ENCODE peak calls at places on chromosomes 16 and 17, in eight cellular contexts. A is transverse colon, J is AG09319, R is OCI-LY7, D is psoas muscle, E is left ventricle myocardium inferior, M is Panc1, C is ovary. B is an unnamed sample.

GRCh38 chr17:15744091-15744676 is 12.1 kb downstream of the TBC1D26 start:
- DNase-seq in A (no peak), J (no peak), R (no peak), D (no peak), E (no peak), M (no peak), C (no peak), B (no peak)

GRCh38 chr17:37802712-37803416 is 58.0 kb upstream of the HNF1B start:
- DNase-seq in A (no peak), J (peak), R (no peak), D (no peak), E (no peak), M (no peak), C (no peak), B (no peak)

GRCh38 chr16:23833960-23834685 is 1.7 kb upstream of the PRKCB start:
- DNase-seq in A (no peak), J (no peak), R (no peak), D (no peak), E (no peak), M (no peak), C (no peak), B (no peak)

GRCh38 chr16:87461466-87461975 is 31.3 kb downstream of the ZCCHC14 start:
- DNase-seq in A (peak), J (no peak), R (peak), D (peak), E (peak), M (peak), C (no peak), B (no peak)

GRCh38 chr17:49917771-49918170 is 51.2 kb upstream of the DLX4 start:
- DNase-seq in A (no peak), J (no peak), R (no peak), D (no peak), E (no peak), M (no peak), C (no peak), B (no peak)

GRCh38 chr16:81198635-81199034 is 39.9 kb upstream of the BCO1 start:
- DNase-seq in A (no peak), J (no peak), R (no peak), D (no peak), E (no peak), M (no peak), C (no peak), B (no peak)

GRCh38 chr17:80942360-80943345 is 49.0 kb upstream of the CHMP6 start:
- DNase-seq in A (peak), J (peak), R (no peak), D (peak), E (peak), M (no peak), C (peak), B (peak)

GRCh38 chr17:47736501-47737211 is 3.6 kb downstream of the TBX21 start:
- DNase-seq in A (no peak), J (no peak), R (no peak), D (no peak), E (no peak), M (no peak), C (peak), B (no peak)

GRCh38 chr17:77634710-77635109 is 323.8 kb upstream of the TNRC6C start:
- DNase-seq in A (peak), J (no peak), R (peak), D (no peak), E (no peak), M (no peak), C (no peak), B (no peak)

GRCh38 chr17:17051380-17051779 is 9.1 kb downstream of the MPRIP start:
- DNase-seq in A (no peak), J (no peak), R (no peak), D (no peak), E (no peak), M (no peak), C (no peak), B (no peak)

GRCh38 chr17:17052462-17053221 is 10.4 kb downstream of the MPRIP start:
- DNase-seq in A (no peak), J (no peak), R (no peak), D (no peak), E (no peak), M (no peak), C (no peak), B (no peak)

GRCh38 chr17:17048106-17048505 is 5.8 kb downstream of the MPRIP start:
- DNase-seq in A (no peak), J (no peak), R (no peak), D (no peak), E (no peak), M (no peak), C (peak), B (no peak)

GRCh38 chr17:17051791-17052461 is 9.7 kb downstream of the MPRIP start:
- DNase-seq in A (peak), J (no peak), R (no peak), D (peak), E (no peak), M (no peak), C (peak), B (no peak)

GRCh38 chr17:17050346-17051345 is 8.4 kb downstream of the MPRIP start:
- DNase-seq in A (no peak), J (no peak), R (no peak), D (no peak), E (no peak), M (no peak), C (no peak), B (no peak)
- TF ChIP-seq CTCF in A (no peak), J (no peak), R (no peak), D (no peak), E (no peak), M (no peak), C (no peak), B (no peak)

GRCh38 chr16:75491876-75492275 is 3.4 kb downstream of the CHST6 start:
- DNase-seq in A (no peak), J (no peak), R (peak), D (no peak), E (no peak), M (no peak), C (no peak), B (peak)
- TF ChIP-seq CTCF in A (no peak), J (peak), R (peak), D (no peak), E (no peak), M (no peak), C (no peak), B (peak)

GRCh38 chr17:79693419-79693818 is 37.3 kb upstream of the ENPP7 start:
- DNase-seq in A (no peak), J (no peak), R (no peak), D (no peak), E (no peak), M (no peak), C (no peak), B (no peak)
- TF ChIP-seq CTCF in A (no peak), J (no peak), R (no peak), D (no peak), E (no peak), M (no peak), C (no peak), B (no peak)

GRCh38 chr16:30930160-30930571 is 6.8 kb downstream of the FBXL19 start:
- DNase-seq in A (no peak), J (no peak), R (no peak), D (no peak), E (no peak), M (no peak), C (peak), B (no peak)

GRCh38 chr16:30937692-30938091 is 11.2 kb upstream of the ORAI3 start:
- DNase-seq in A (no peak), J (no peak), R (no peak), D (no peak), E (no peak), M (no peak), C (no peak), B (no peak)

GRCh38 chr16:30931068-30931655 is 7.8 kb downstream of the FBXL19 start:
- DNase-seq in A (no peak), J (no peak), R (no peak), D (no peak), E (no peak), M (no peak), C (no peak), B (no peak)

GRCh38 chr16:30929167-30929566 is 5.8 kb downstream of the FBXL19 start:
- DNase-seq in A (no peak), J (no peak), R (no peak), D (no peak), E (no peak), M (no peak), C (no peak), B (no peak)

GRCh38 chr16:30934827-30935557 is 11.6 kb downstream of the FBXL19 start:
- DNase-seq in A (peak), J (no peak), R (peak), D (peak), E (no peak), M (no peak), C (no peak), B (peak)
- TF ChIP-seq CTCF in A (peak), J (peak), R (peak), D (peak), E (peak), M (no peak), C (no peak), B (peak)

GRCh38 chr16:84504420-84505248 is at the start of gene MEAK7:
- DNase-seq in A (peak), J (peak), R (peak), D (peak), E (peak), M (peak), C (peak), B (peak)
- TF ChIP-seq CTCF in A (no peak), J (no peak), R (peak), D (peak), E (no peak), M (no peak), C (no peak), B (no peak)

GRCh38 chr17:17785407-17785806 is 51.4 kb downstream of the SREBF1 start:
- DNase-seq in A (no peak), J (no peak), R (no peak), D (peak), E (no peak), M (no peak), C (no peak), B (no peak)
- TF ChIP-seq CTCF in A (no peak), J (no peak), R (no peak), D (no peak), E (no peak), M (no peak), C (no peak), B (no peak)

GRCh38 chr16:52070341-52071057 is 476.4 kb downstream of the TOX3 start:
- DNase-seq in A (no peak), J (no peak), R (no peak), D (no peak), E (no peak), M (no peak), C (no peak), B (no peak)

GRCh38 chr16:52068447-52069074 is 478.4 kb downstream of the TOX3 start:
- DNase-seq in A (peak), J (no peak), R (no peak), D (no peak), E (no peak), M (no peak), C (no peak), B (peak)

GRCh38 chr16:52071101-52071500 is 475.8 kb downstream of the TOX3 start:
- DNase-seq in A (no peak), J (no peak), R (no peak), D (no peak), E (no peak), M (no peak), C (no peak), B (no peak)

GRCh38 chr16:52066951-52067350 is 480.0 kb downstream of the TOX3 start:
- DNase-seq in A (no peak), J (no peak), R (no peak), D (no peak), E (no peak), M (no peak), C (no peak), B (no peak)

DNA sequence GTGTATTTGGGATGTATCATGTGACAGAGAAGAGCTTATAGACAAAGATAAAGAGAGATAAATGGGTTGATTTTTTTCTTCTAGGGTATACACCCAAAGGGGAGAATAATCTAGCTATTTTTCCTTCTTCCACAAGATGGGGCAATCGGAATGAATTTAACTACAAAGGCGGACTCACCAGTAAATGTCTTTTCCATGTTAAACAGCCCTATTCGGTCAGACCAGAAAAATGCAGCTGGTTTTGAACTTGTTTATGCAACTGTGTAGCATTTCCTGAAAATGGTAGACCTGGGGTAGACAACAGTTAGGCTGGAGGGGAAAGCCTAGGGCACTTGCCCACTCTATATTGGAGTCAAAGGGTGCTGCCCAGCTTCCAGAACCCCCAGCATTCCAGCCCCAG is 477.1 kb downstream of the TOX3 start:
- DNase-seq in A (no peak), J (no peak), R (no peak), D (no peak), E (no peak), M (no peak), C (no peak), B (peak)
- TF ChIP-seq CTCF in A (peak), J (no peak), R (no peak), D (peak), E (peak), M (peak), C (no peak), B (peak)

DNA sequence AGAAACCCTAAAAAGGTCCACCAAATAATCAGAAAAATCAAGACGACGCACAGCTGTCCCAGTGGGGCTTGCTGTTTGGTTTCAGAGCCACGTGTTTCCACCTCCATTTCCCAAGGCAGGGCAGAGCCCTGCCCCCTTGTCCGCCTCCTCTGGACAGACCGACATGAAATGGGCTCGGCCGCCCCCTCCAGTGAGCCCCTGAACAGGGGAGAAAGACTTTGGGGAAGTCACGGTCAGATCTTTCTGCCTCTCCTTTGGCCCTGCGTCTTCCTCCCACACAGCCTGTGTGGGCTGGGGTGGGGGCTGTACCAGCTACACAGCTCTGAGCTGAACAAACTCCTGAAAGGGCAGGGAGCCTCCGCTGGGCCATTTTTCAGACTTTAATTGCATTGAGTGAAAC is 230.8 kb downstream of the ENGASE start:
- DNase-seq in A (no peak), J (no peak), R (peak), D (no peak), E (no peak), M (no peak), C (no peak), B (no peak)
- TF ChIP-seq CTCF in A (no peak), J (no peak), R (no peak), D (no peak), E (no peak), M (no peak), C (no peak), B (no peak)

GRCh38 chr16:17369441-17369951 is 101.3 kb downstream of the XYLT1 start:
- DNase-seq in A (peak), J (no peak), R (peak), D (no peak), E (peak), M (no peak), C (no peak), B (no peak)
- TF ChIP-seq CTCF in A (no peak), J (no peak), R (no peak), D (no peak), E (no peak), M (no peak), C (no peak), B (no peak)

GRCh38 chr17:32006957-32007462 is at the start of gene LRRC37B:
- DNase-seq in A (peak), J (peak), R (peak), D (peak), E (peak), M (no peak), C (peak), B (peak)

GRCh38 chr17:32009262-32009542 is 2.0 kb downstream of the LRRC37B start:
- DNase-seq in A (no peak), J (no peak), R (no peak), D (no peak), E (no peak), M (no peak), C (no peak), B (no peak)

GRCh38 chr17:32010114-32010513 is 2.9 kb downstream of the LRRC37B start:
- DNase-seq in A (no peak), J (no peak), R (no peak), D (no peak), E (no peak), M (no peak), C (no peak), B (no peak)

GRCh38 chr17:32007463-32008298 is 498 bp downstream of the LRRC37B start:
- DNase-seq in A (peak), J (no peak), R (peak), D (peak), E (no peak), M (no peak), C (no peak), B (no peak)
- TF ChIP-seq CTCF in A (no peak), J (no peak), R (no peak), D (no peak), E (no peak), M (peak), C (no peak), B (peak)